ENCODE peak calls at places on chromosomes 2 and 18, in nine cellular contexts. W is NCI-H510A; I is fibroblast of mammary gland; B is DMS153; P is NCI-H1105; R is AG04449; C is stimulated activated CD8-positive, alpha-beta memory T cell treated with anti-CD3 and anti-CD28 coated beads, Interleukin-2, amount 100 ng/mL, for 1 hour; H is COR-L47; X is astrocyte. F is an unnamed sample.

GRCh38 chr2:16774980-16775963 is 109.6 kb upstream of the CYRIA start:
- DNase-seq in I (peak), R (no peak), X (no peak), P (no peak), W (no peak), B (peak), C (no peak), H (peak), F (peak)

GRCh38 chr2:177172034-177172880 is 40.3 kb upstream of the HNRNPA3 start:
- DNase-seq in P (no peak), B (no peak), I (peak), C (no peak), H (no peak), R (no peak), X (peak), W (no peak), F (peak)

GRCh38 chr18:8747440-8747937 is 42.1 kb downstream of the MTCL1 start:
- DNase-seq in H (no peak), R (peak), X (peak), P (no peak), W (no peak), B (no peak), I (peak), C (no peak), F (peak)

GRCh38 chr2:11667866-11668637 is 1.9 kb downstream of the NTSR2 start:
- DNase-seq in H (no peak), R (no peak), P (no peak), B (no peak), W (no peak), X (no peak), I (no peak), C (no peak), F (no peak)

GRCh38 chr2:45166229-45166890 is 157.1 kb upstream of the SIX2 start:
- DNase-seq in H (no peak), W (no peak), I (no peak), P (no peak), B (no peak), R (no peak), X (no peak), C (no peak), F (no peak)

GRCh38 chr2:66440011-66440542 is 5.2 kb downstream of the MEIS1 start:
- DNase-seq in X (no peak), R (no peak), W (no peak), I (peak), P (no peak), C (no peak), H (no peak), B (no peak), F (peak)

GRCh38 chr2:45882707-45883106 is 231.2 kb downstream of the PRKCE start:
- DNase-seq in C (no peak), B (no peak), R (no peak), P (no peak), X (peak), H (no peak), I (peak), W (no peak), F (peak)

GRCh38 chr2:27303093-27304025 is 4.9 kb downstream of the UCN start:
- DNase-seq in I (peak), X (peak), H (peak), W (peak), C (no peak), P (peak), B (peak), R (no peak), F (peak)

GRCh38 chr2:162007447-162008040 is 66.5 kb downstream of the DPP4 start:
- DNase-seq in B (no peak), H (no peak), X (no peak), R (no peak), W (no peak), P (no peak), I (peak), C (no peak), F (peak)

GRCh38 chr2:98601532-98602132 is 6.7 kb downstream of the COA5 start:
- DNase-seq in H (peak), I (peak), W (peak), X (peak), R (no peak), C (no peak), B (no peak), P (peak), F (peak)

GRCh38 chr18:44917184-44917864 is 236.6 kb downstream of the SETBP1 start:
- DNase-seq in B (no peak), I (no peak), P (no peak), W (no peak), X (no peak), R (no peak), H (no peak), C (no peak), F (no peak)

GRCh38 chr2:192749606-192750200 is 555.0 kb upstream of the TMEFF2 start:
- DNase-seq in C (no peak), H (peak), R (no peak), W (no peak), X (no peak), P (no peak), B (peak), I (peak), F (peak)

GRCh38 chr2:185835974-185836373 is 97.4 kb downstream of the FSIP2 start:
- DNase-seq in B (no peak), P (no peak), C (no peak), X (no peak), W (no peak), R (no peak), I (no peak), H (no peak), F (no peak)

GRCh38 chr18:28511421-28511821 is 334.5 kb upstream of the CDH2 start:
- DNase-seq in B (no peak), H (no peak), P (no peak), I (no peak), R (no peak), C (no peak), W (no peak), X (peak), F (peak)

GRCh38 chr2:109279243-109279860 is 150.3 kb downstream of the SH3RF3 start:
- DNase-seq in W (no peak), B (no peak), X (peak), H (no peak), C (no peak), P (no peak), R (no peak), I (peak), F (peak)

GRCh38 chr2:383173-383572 is 95.3 kb upstream of the ALKAL2 start:
- DNase-seq in H (no peak), R (no peak), W (no peak), X (no peak), B (no peak), P (no peak), I (no peak), C (no peak), F (no peak)

GRCh38 chr2:231532189-231533035 is 2.2 kb upstream of the NMUR1 start:
- DNase-seq in W (no peak), X (no peak), R (no peak), P (no peak), C (no peak), B (no peak), H (no peak), I (no peak), F (no peak)

GRCh38 chr2:10009811-10010781 is 33.3 kb upstream of the KLF11 start:
- DNase-seq in B (no peak), P (no peak), W (no peak), I (peak), R (no peak), H (no peak), C (no peak), X (peak), F (peak)

GRCh38 chr2:70703900-70704549 is 64.0 kb downstream of the ADD2 start:
- DNase-seq in C (no peak), B (no peak), X (peak), W (no peak), P (no peak), R (no peak), H (no peak), I (peak), F (peak)

GRCh38 chr2:222931659-222932058 is 70.8 kb downstream of the ACSL3 start:
- DNase-seq in R (no peak), B (no peak), H (no peak), C (no peak), P (no peak), X (no peak), W (no peak), I (no peak), F (no peak)

GRCh38 chr2:130869441-130870160 is 32.9 kb downstream of the ARHGEF4 start:
- DNase-seq in X (no peak), C (no peak), P (no peak), R (no peak), H (no peak), B (no peak), I (no peak), W (no peak), F (peak)

GRCh38 chr18:25941556-25941955 is 148.9 kb downstream of the SS18 start:
- DNase-seq in H (no peak), P (no peak), I (peak), R (no peak), B (no peak), X (no peak), C (no peak), W (no peak), F (peak)

GRCh38 chr18:58316943-58317342 is 272.9 kb downstream of the NEDD4L start:
- DNase-seq in R (no peak), P (no peak), X (no peak), H (no peak), W (no peak), I (no peak), C (no peak), B (no peak), F (no peak)

GRCh38 chr2:201996681-201997254 is 36.9 kb upstream of the FZD7 start:
- DNase-seq in W (no peak), B (no peak), R (no peak), X (no peak), I (no peak), P (no peak), H (no peak), C (no peak), F (no peak)

GRCh38 chr2:110840508-110840907 is 108.1 kb downstream of the ACOXL start:
- DNase-seq in H (no peak), R (no peak), I (no peak), P (no peak), B (no peak), C (no peak), W (no peak), X (no peak), F (no peak)

GRCh38 chr2:173077506-173078177 is 2.0 kb downstream of the MAP3K20 start:
- DNase-seq in X (peak), R (no peak), H (no peak), B (no peak), I (peak), W (no peak), C (no peak), P (no peak), F (peak)

GRCh38 chr2:190879474-190880373 is 897 bp upstream of the GLS start:
- DNase-seq in C (peak), P (no peak), B (no peak), H (no peak), R (no peak), I (no peak), W (no peak), X (peak), F (peak)

GRCh38 chr2:229446316-229446715 is 175.2 kb upstream of the PID1 start:
- DNase-seq in P (no peak), W (no peak), X (no peak), H (no peak), I (no peak), C (no peak), R (no peak), B (no peak), F (no peak)

GRCh38 chr18:46414863-46415262 is 242.2 kb downstream of the LOXHD1 start:
- DNase-seq in C (no peak), W (no peak), R (no peak), X (no peak), B (no peak), H (no peak), P (no peak), I (no peak), F (no peak)

GRCh38 chr2:217523246-217523645 is 479.5 kb downstream of the TNS1 start:
- DNase-seq in P (no peak), H (no peak), B (no peak), X (no peak), W (no peak), R (no peak), C (no peak), I (no peak), F (no peak)

GRCh38 chr2:147712051-147712450 is 132.8 kb upstream of the ACVR2A start:
- DNase-seq in P (no peak), I (no peak), B (no peak), C (no peak), R (no peak), X (peak), W (no peak), H (no peak), F (no peak)

GRCh38 chr2:20225294-20226151 is 593 bp upstream of the SDC1 start:
- DNase-seq in B (peak), H (peak), I (peak), C (no peak), R (no peak), W (peak), P (peak), X (no peak), F (peak)

GRCh38 chr2:35415282-35415681 is 940.3 kb upstream of the CRIM1 start:
- DNase-seq in W (no peak), I (no peak), R (no peak), H (no peak), B (no peak), P (no peak), X (no peak), C (no peak), F (no peak)

GRCh38 chr2:230153390-230153976 is 66.3 kb downstream of the SP110 start:
- DNase-seq in X (no peak), R (no peak), H (no peak), B (no peak), W (no peak), C (no peak), P (no peak), I (no peak), F (no peak)

GRCh38 chr2:241049739-241050623 is 51.6 kb downstream of the SNED1 start:
- DNase-seq in B (no peak), X (peak), C (no peak), I (no peak), P (no peak), W (no peak), H (no peak), R (no peak), F (peak)

GRCh38 chr18:2466978-2467377 is 104.3 kb downstream of the METTL4 start:
- DNase-seq in C (no peak), B (no peak), W (no peak), R (no peak), H (no peak), P (no peak), X (no peak), I (no peak), F (no peak)

GRCh38 chr2:8487461-8487932 is 194.4 kb upstream of the ID2 start:
- DNase-seq in P (no peak), R (no peak), C (no peak), W (no peak), X (peak), I (no peak), H (no peak), B (no peak), F (no peak)

GRCh38 chr2:217804338-217804737 is 198.5 kb downstream of the TNS1 start:
- DNase-seq in P (no peak), W (no peak), B (no peak), H (no peak), C (no peak), R (no peak), X (no peak), I (no peak), F (no peak)

F was measured in fibroblast of pulmonary artery.